ENCODE peak calls at places on chromosome 18, in four cellular contexts. A is GM12878, G is DMS 273 treated with DMSO at 0.1 percent for 48 hours, D is C1 segment of cervical spinal cord. Z is an unnamed sample.

GRCh38 chr18:50875966-50876536 is 2.9 kb upstream of the ME2 start:
- DNase-seq in A (no peak), G (no peak), D (no peak), Z (no peak)

GRCh38 chr18:28189400-28190239 is 12.7 kb upstream of the CDH2 start:
- DNase-seq in A (peak; percentile 5), G (no peak), D (no peak), Z (peak; percentile 76)

GRCh38 chr18:1846640-1847039 is 724.7 kb downstream of the METTL4 start:
- DNase-seq in A (no peak), G (no peak), D (no peak), Z (peak; percentile 63)

GRCh38 chr18:57918601-57919000 is 115.5 kb upstream of the ATP8B1 start:
- DNase-seq in A (no peak), G (no peak), D (no peak), Z (no peak)

GRCh38 chr18:75477913-75478312 is 50.4 kb upstream of the SMIM21 start:
- DNase-seq in A (no peak), G (no peak), D (no peak), Z (peak; percentile 47)

GRCh38 chr18:21362921-21363320 is 120.9 kb downstream of the GREB1L start:
- DNase-seq in A (no peak), G (no peak), D (no peak), Z (no peak)

GRCh38 chr18:10234281-10234680 is 220.2 kb upstream of the APCDD1 start:
- DNase-seq in A (no peak), G (no peak), D (no peak), Z (no peak)

GRCh38 chr18:5890261-5890605 is 5.1 kb downstream of the TMEM200C start:
- DNase-seq in A (no peak), G (no peak), D (no peak), Z (no peak)

GRCh38 chr18:56891870-56892269 is 240.7 kb downstream of the WDR7 start:
- DNase-seq in A (no peak), G (no peak), D (no peak), Z (no peak)

GRCh38 chr18:76169733-76170132 is 325.3 kb downstream of the ZNF516 start:
- DNase-seq in A (no peak), G (no peak), D (no peak), Z (no peak)

GRCh38 chr18:6401687-6402086 is 13.0 kb downstream of the L3MBTL4 start:
- DNase-seq in A (no peak), G (no peak), D (no peak), Z (no peak)

GRCh38 chr18:35524236-35524635 is 26.5 kb upstream of the INO80C start:
- DNase-seq in A (no peak), G (no peak), D (no peak), Z (no peak)

GRCh38 chr18:66759017-66759416 is 155.1 kb upstream of the CDH19 start:
- DNase-seq in A (no peak), G (no peak), D (no peak), Z (no peak)

GRCh38 chr18:48412339-48412929 is 3.3 kb upstream of the ZBTB7C start:
- DNase-seq in A (no peak), G (peak; percentile 44), D (no peak), Z (no peak)

GRCh38 chr18:7174359-7175107 is 56.4 kb upstream of the LRRC30 start:
- DNase-seq in A (no peak), G (no peak), D (no peak), Z (no peak)

GRCh38 chr18:7754258-7754657 is 187.1 kb downstream of the PTPRM start:
- DNase-seq in A (no peak), G (no peak), D (no peak), Z (no peak)

GRCh38 chr18:37540424-37541121 is 25.0 kb downstream of the CELF4 start:
- DNase-seq in A (no peak), G (no peak), D (no peak), Z (no peak)

GRCh38 chr18:71011389-71011788 is 722.5 kb downstream of the SOCS6 start:
- DNase-seq in A (peak; percentile 33), G (no peak), D (no peak), Z (no peak)

GRCh38 chr18:35756506-35757117 is 175.1 kb downstream of the GALNT1 start:
- DNase-seq in A (no peak), G (peak; percentile 28), D (no peak), Z (peak; percentile 66)

GRCh38 chr18:62848946-62849345 is 133.6 kb downstream of the PHLPP1 start:
- DNase-seq in A (no peak), G (no peak), D (no peak), Z (peak; percentile 22)

GRCh38 chr18:2997429-2997828 is 15.5 kb downstream of the LPIN2 start:
- DNase-seq in A (no peak), G (no peak), D (no peak), Z (no peak)

GRCh38 chr18:63087421-63088230 is 231.9 kb downstream of the BCL2 start:
- DNase-seq in A (no peak), G (no peak), D (no peak), Z (no peak)

GRCh38 chr18:57542801-57543427 is 43.6 kb downstream of the FECH start:
- DNase-seq in A (no peak), G (peak; percentile 89), D (no peak), Z (peak; percentile 33)

GRCh38 chr18:902179-902718 is 2.4 kb upstream of the ADCYAP1 start:
- DNase-seq in A (no peak), G (no peak), D (no peak), Z (no peak)

GRCh38 chr18:50276452-50276851 is 4.9 kb downstream of the MBD1 start:
- DNase-seq in A (no peak), G (no peak), D (no peak), Z (no peak)

Z was measured in astrocyte of the spinal cord.